ENCODE peak calls at places on chromosome 6, in four cellular contexts. K is HFF-Myc, T is uterus, E is choroid plexus epithelial cell. F is an unnamed sample.

GRCh38 chr6:161101517-161101916 is 109.9 kb downstream of the MAP3K4 start:
- DNase-seq in K (no peak), T (no peak), E (peak; percentile 29), F (no peak)

GRCh38 chr6:15956205-15957106 is 172.4 kb upstream of the MYLIP start:
- DNase-seq in K (no peak), T (no peak), E (peak; percentile 76), F (no peak)

GRCh38 chr6:158442309-158442705 is 117.6 kb upstream of the TMEM181 start:
- DNase-seq in K (no peak), T (no peak), E (no peak), F (no peak)

GRCh38 chr6:46788791-46789190 is 4.4 kb upstream of the MEP1A start:
- DNase-seq in K (no peak), T (no peak), E (no peak), F (no peak)

GRCh38 chr6:21201673-21202430 is 391.7 kb upstream of the SOX4 start:
- DNase-seq in K (no peak), T (no peak), E (no peak), F (no peak)

GRCh38 chr6:38493929-38494547 is 145.7 kb downstream of the BTBD9 start:
- DNase-seq in K (peak; percentile 63), T (peak; percentile 81), E (peak; percentile 90), F (peak; percentile 86)

GRCh38 chr6:84260186-84260585 is 32.7 kb upstream of the CEP162 start:
- DNase-seq in K (no peak), T (no peak), E (no peak), F (no peak)

GRCh38 chr6:139017227-139017626 is 11.3 kb upstream of the ABRACL start:
- DNase-seq in K (no peak), T (peak; percentile 32), E (no peak), F (no peak)

GRCh38 chr6:5058254-5058653 is 26.9 kb upstream of the PPP1R3G start:
- DNase-seq in K (no peak), T (no peak), E (no peak), F (no peak)

GRCh38 chr6:49326337-49326736 is 136.7 kb downstream of the MMUT start:
- DNase-seq in K (no peak), T (no peak), E (peak; percentile 87), F (peak; percentile 86)

GRCh38 chr6:152859225-152859624 is 108.6 kb downstream of the VIP start:
- DNase-seq in K (no peak), T (no peak), E (peak; percentile 10), F (no peak)

GRCh38 chr6:116008470-116009229 is 52.0 kb downstream of the FRK start:
- DNase-seq in K (peak; percentile 10), T (no peak), E (peak; percentile 64), F (peak; percentile 52)

GRCh38 chr6:144797881-144798589 is 512.9 kb downstream of the UTRN start:
- DNase-seq in K (peak; percentile 27), T (no peak), E (peak; percentile 74), F (peak; percentile 18)

GRCh38 chr6:165774903-165775608 is 112.0 kb upstream of the PDE10A start:
- DNase-seq in K (no peak), T (peak; percentile 28), E (peak; percentile 46), F (peak; percentile 6)

GRCh38 chr6:19999319-20000191 is 162.4 kb downstream of the ID4 start:
- DNase-seq in K (no peak), T (no peak), E (peak; percentile 0), F (no peak)

GRCh38 chr6:130559166-130559565 is 193.3 kb downstream of the TMEM200A start:
- DNase-seq in K (no peak), T (no peak), E (peak; percentile 68), F (peak; percentile 34)

GRCh38 chr6:154247119-154247814 is 109.3 kb downstream of the IPCEF1 start:
- DNase-seq in K (no peak), T (no peak), E (peak; percentile 14), F (no peak)

GRCh38 chr6:100833972-100834574 is 47.1 kb downstream of the ASCC3 start:
- DNase-seq in K (no peak), T (no peak), E (no peak), F (no peak)

GRCh38 chr6:49557177-49557576 is 6.7 kb downstream of the C6orf141 start:
- DNase-seq in K (no peak), T (no peak), E (no peak), F (no peak)

GRCh38 chr6:122381494-122382083 is 17.9 kb upstream of the HSF2 start:
- DNase-seq in K (peak; percentile 43), T (peak; percentile 63), E (peak; percentile 92), F (peak; percentile 85)

GRCh38 chr6:28657756-28658465 is 132.2 kb downstream of the GPX5 start:
- DNase-seq in K (peak; percentile 36), T (peak; percentile 62), E (peak; percentile 75), F (peak; percentile 81)

GRCh38 chr6:151021878-151022277 is 156.4 kb downstream of the MTHFD1L start:
- DNase-seq in K (no peak), T (no peak), E (peak; percentile 67), F (no peak)

GRCh38 chr6:113927001-113927400 is 43.9 kb downstream of the HDAC2 start:
- DNase-seq in K (no peak), T (no peak), E (peak; percentile 41), F (no peak)

GRCh38 chr6:141925001-141925400 is 207.7 kb upstream of the GJE1 start:
- DNase-seq in K (no peak), T (no peak), E (peak; percentile 25), F (peak; percentile 4)

GRCh38 chr6:26578279-26578678 is 18.5 kb upstream of the ABT1 start:
- DNase-seq in K (no peak), T (no peak), E (no peak), F (no peak)

GRCh38 chr6:26577720-26578072 is 19.1 kb upstream of the ABT1 start:
- DNase-seq in K (no peak), T (no peak), E (no peak), F (no peak)

GRCh38 chr6:26576929-26577719 is 19.6 kb upstream of the ABT1 start:
- DNase-seq in K (peak; percentile 88), T (no peak), E (peak; percentile 86), F (peak; percentile 90)

GRCh38 chr6:26576407-26576843 is 20.3 kb upstream of the ABT1 start:
- DNase-seq in K (no peak), T (no peak), E (peak; percentile 16), F (no peak)

GRCh38 chr6:26575494-26575939 is 21.2 kb upstream of the ABT1 start:
- DNase-seq in K (peak; percentile 67), T (no peak), E (peak; percentile 56), F (peak; percentile 38)
- H3K4me3 ChIP-seq in K (no peak overlapping the region), T (no peak overlapping the region), E (no peak overlapping the region), F (no peak overlapping the region)

GRCh38 chr6:156948807-156949206 is 171.6 kb downstream of the ARID1B start:
- DNase-seq in K (peak; percentile 24), T (no peak), E (peak; percentile 82), F (peak; percentile 81)
- TF ChIP-seq CTCF in K (no peak), T (no peak), E (no peak), F (no peak)

GRCh38 chr6:35730745-35731413 is 6.0 kb upstream of the ARMC12 start:
- DNase-seq in K (no peak), T (no peak), E (no peak), F (no peak)
- H3K4me3 ChIP-seq in K (peak overlapping the region; percentile 14), T (peak overlapping the region; percentile 55), E (peak overlapping the region; percentile 30), F (peak overlapping the region; percentile 46)

GRCh38 chr6:26473429-26473757 is 15.6 kb downstream of the BTN2A1 start:
- DNase-seq in K (no peak), T (no peak), E (no peak), F (no peak)
- TF ChIP-seq CTCF in K (no peak), T (no peak), E (no peak), F (no peak)

GRCh38 chr6:27311806-27312145 is 297 bp downstream of the POM121L2 start:
- DNase-seq in K (no peak), T (no peak), E (no peak), F (no peak)
- H3K4me3 ChIP-seq in K (peak overlapping the region; percentile 44), T (peak overlapping the region; percentile 33), E (peak overlapping the region; percentile 60), F (peak overlapping the region; percentile 61)

GRCh38 chr6:137185290-137185689 is 11.8 kb upstream of the IL22RA2 start:
- DNase-seq in K (no peak), T (no peak), E (no peak), F (no peak)
- TF ChIP-seq CTCF in K (no peak), T (no peak), E (no peak), F (no peak)

DNA sequence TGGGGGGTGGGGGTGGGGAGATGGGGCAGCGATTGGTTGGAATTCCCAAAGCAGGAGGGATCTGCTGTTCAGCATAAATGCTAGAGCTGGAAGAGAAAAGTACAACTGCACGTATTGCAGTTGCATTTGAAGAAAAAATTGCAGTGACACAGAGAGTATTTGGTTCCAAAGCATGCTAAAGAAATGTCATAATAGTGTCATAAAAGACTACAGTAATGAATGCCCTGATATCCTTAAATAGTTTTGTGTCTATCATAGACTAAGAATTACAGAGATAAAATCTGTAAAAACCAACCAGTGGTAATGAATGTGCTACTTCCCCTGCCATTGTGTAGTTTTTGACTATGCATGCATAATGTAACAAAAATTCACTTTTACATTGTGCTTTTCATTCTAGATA is 693.6 kb upstream of the SLC35B3 start:
- DNase-seq in K (no peak), T (no peak), E (no peak), F (no peak)
- H3K4me3 ChIP-seq in K (no peak overlapping the region), T (no peak overlapping the region), E (no peak overlapping the region), F (no peak overlapping the region)

GRCh38 chr6:23243858-23244257 is 674.5 kb downstream of the HDGFL1 start:
- DNase-seq in K (no peak), T (no peak), E (no peak), F (no peak)
- TF ChIP-seq CTCF in K (no peak), T (no peak), E (no peak), F (no peak)

GRCh38 chr6:44178424-44179071 is 19.9 kb downstream of the CAPN11 start:
- DNase-seq in K (no peak), T (no peak), E (no peak), F (no peak)

GRCh38 chr6:44179072-44179536 is 20.5 kb downstream of the CAPN11 start:
- DNase-seq in K (no peak), T (no peak), E (no peak), F (no peak)

GRCh38 chr6:44177691-44178423 is 19.2 kb downstream of the CAPN11 start:
- DNase-seq in K (no peak), T (peak; percentile 64), E (peak; percentile 71), F (peak; percentile 98)

GRCh38 chr6:44176935-44177509 is 18.4 kb downstream of the CAPN11 start:
- DNase-seq in K (no peak), T (no peak), E (no peak), F (no peak)

DNA sequence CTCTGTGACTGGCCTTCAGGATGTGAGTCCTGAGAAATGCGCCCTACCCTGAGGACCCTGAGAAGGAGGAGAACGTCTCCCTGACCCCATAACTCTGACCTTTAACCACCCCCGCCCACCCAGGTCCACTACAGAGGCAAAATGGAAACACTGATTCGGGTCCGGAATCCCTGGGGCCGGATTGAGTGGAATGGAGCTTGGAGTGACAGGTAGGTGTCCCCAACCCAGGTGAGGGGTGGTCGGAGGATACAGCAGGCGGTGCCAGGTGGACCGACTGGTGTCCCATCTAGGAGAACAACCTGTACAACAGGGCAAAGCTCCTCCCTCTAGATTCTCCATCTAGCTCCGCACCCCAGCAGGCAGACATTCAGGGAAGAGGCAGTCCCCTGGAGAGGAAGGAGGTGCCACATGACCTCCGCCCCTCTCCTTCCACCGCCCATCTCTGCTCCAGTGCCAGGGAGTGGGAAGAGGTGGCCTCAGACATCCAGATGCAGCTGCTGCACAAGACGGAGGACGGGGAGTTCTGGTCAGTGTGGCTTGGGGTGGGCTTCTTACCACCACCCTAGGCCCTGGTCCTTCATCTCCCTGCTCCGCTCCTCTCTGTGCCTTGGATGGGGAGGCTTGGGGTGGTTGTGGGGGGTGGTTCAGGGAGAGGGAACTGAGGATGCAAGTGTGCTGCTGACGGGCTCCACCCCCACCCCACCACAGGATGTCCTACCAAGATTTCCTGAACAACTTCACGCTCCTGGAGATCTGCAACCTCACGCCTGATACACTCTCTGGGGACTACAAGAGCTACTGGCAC is 17.7 kb downstream of the CAPN11 start:
- DNase-seq in K (no peak), T (no peak), E (no peak), F (no peak)
- H3K4me3 ChIP-seq in K (no peak overlapping the region), T (no peak overlapping the region), E (no peak overlapping the region), F (no peak overlapping the region)